ENCODE peak calls at places on chromosomes 1 and 21, in six cellular contexts. F is BE2C, H is upper lobe of right lung, Z is tibial nerve, A is tibial artery, I is ascending aorta. B is an unnamed sample.
A peak's percentile ranks its signal among the peaks of the same experiment; 100 is the strongest.

GRCh38 chr1:211549092-211549749 is 29.7 kb downstream of the SLC30A1 start:
- DNase-seq in Z (no peak), F (no peak), I (peak; percentile 78), A (peak; percentile 39), H (no peak), B (no peak)

GRCh38 chr1:228650141-228650540 is 85.1 kb upstream of the RHOU start:
- DNase-seq in I (no peak), A (no peak), H (no peak), Z (no peak), F (no peak), B (no peak)

GRCh38 chr1:151006331-151007052 is at the start of gene MINDY1:
- DNase-seq in Z (peak; percentile 54), I (peak; percentile 85), H (peak; percentile 79), A (peak; percentile 82), F (peak; percentile 80), B (peak; percentile 76)

GRCh38 chr1:156608981-156609380 is 7.7 kb upstream of the GPATCH4 start:
- DNase-seq in Z (no peak), A (no peak), F (peak; percentile 71), I (no peak), H (peak; percentile 52), B (no peak)

GRCh38 chr1:21225065-21225464 is 48.4 kb upstream of the EIF4G3 start:
- DNase-seq in Z (no peak), A (no peak), H (no peak), F (no peak), I (no peak), B (no peak)

GRCh38 chr1:67053535-67053784 is 488 bp downstream of the SLC35D1 start:
- DNase-seq in F (peak; percentile 40), H (peak; percentile 80), I (peak; percentile 79), A (peak; percentile 42), Z (no peak), B (peak; percentile 69)

GRCh38 chr1:45545019-45545493 is 5.6 kb upstream of the AKR1A1 start:
- DNase-seq in Z (no peak), I (no peak), A (no peak), F (no peak), H (no peak), B (no peak)

GRCh38 chr1:220575718-220576497 is 48.0 kb downstream of the MARK1 start:
- DNase-seq in Z (no peak), I (no peak), H (no peak), A (no peak), F (no peak), B (no peak)

GRCh38 chr1:45097944-45098343 is 85.9 kb downstream of the UROD start:
- DNase-seq in H (no peak), Z (no peak), I (no peak), F (no peak), A (no peak), B (no peak)

GRCh38 chr1:248686815-248687214 is 15.8 kb downstream of the OR14I1 start:
- DNase-seq in I (no peak), F (no peak), A (no peak), Z (no peak), H (no peak), B (no peak)

GRCh38 chr1:63269571-63269970 is 52.8 kb upstream of the FOXD3 start:
- DNase-seq in F (no peak), A (no peak), H (no peak), I (no peak), Z (no peak), B (no peak)

GRCh38 chr1:80363689-80364475 is 1357.4 kb upstream of the ADGRL4 start:
- DNase-seq in H (no peak), A (no peak), Z (no peak), F (no peak), I (no peak), B (no peak)

GRCh38 chr1:78102082-78102481 is 56.3 kb downstream of the GIPC2 start:
- DNase-seq in A (no peak), H (no peak), F (no peak), Z (no peak), I (no peak), B (no peak)

GRCh38 chr1:34113887-34114286 is 51.1 kb downstream of the CSMD2 start:
- DNase-seq in F (no peak), H (no peak), Z (no peak), I (no peak), A (no peak), B (no peak)

GRCh38 chr1:12132078-12132477 is 34.7 kb upstream of the TNFRSF1B start:
- DNase-seq in H (no peak), F (no peak), I (no peak), Z (peak; percentile 41), A (peak; percentile 51), B (no peak)

GRCh38 chr1:237927198-237927597 is 36.5 kb upstream of the ZP4 start:
- DNase-seq in Z (no peak), I (no peak), H (no peak), F (no peak), A (no peak), B (no peak)

GRCh38 chr1:237901284-237901870 is 10.7 kb upstream of the ZP4 start:
- DNase-seq in Z (no peak), F (peak; percentile 58), H (no peak), A (no peak), I (no peak), B (no peak)

GRCh38 chr1:8439015-8439702 is 121.2 kb downstream of the SLC45A1 start:
- DNase-seq in F (peak; percentile 72), Z (peak; percentile 67), A (peak; percentile 87), H (peak; percentile 86), I (peak; percentile 91), B (peak; percentile 90)

GRCh38 chr1:201709564-201710295 is 119.2 kb upstream of the IPO9 start:
- DNase-seq in I (peak; percentile 86), A (peak; percentile 78), F (peak; percentile 84), H (peak; percentile 87), Z (peak; percentile 55), B (peak; percentile 80)

GRCh38 chr1:243974451-243975292 is 76.4 kb upstream of the ZBTB18 start:
- DNase-seq in A (no peak), Z (no peak), H (no peak), I (no peak), F (peak; percentile 97), B (no peak)

GRCh38 chr1:97599447-97599846 is 321.4 kb downstream of the DPYD start:
- DNase-seq in A (no peak), F (no peak), I (no peak), H (no peak), Z (no peak), B (no peak)

GRCh38 chr1:213245270-213245669 is 194.2 kb downstream of the RPS6KC1 start:
- DNase-seq in H (no peak), F (no peak), Z (no peak), A (no peak), I (no peak), B (no peak)

GRCh38 chr1:19096036-19096833 is 113.8 kb downstream of the UBR4 start:
- DNase-seq in F (peak; percentile 13), A (no peak), Z (no peak), I (no peak), H (no peak), B (peak; percentile 47)

GRCh38 chr1:213783898-213784297 is 203.9 kb upstream of the PROX1 start:
- DNase-seq in F (no peak), Z (no peak), I (no peak), H (no peak), A (no peak), B (no peak)

GRCh38 chr1:209106237-209106741 is 477.2 kb upstream of the CAMK1G start:
- DNase-seq in H (no peak), Z (no peak), A (no peak), F (peak; percentile 62), I (no peak), B (no peak)

GRCh38 chr1:23422955-23423354 is 1.6 kb downstream of the TCEA3 start:
- DNase-seq in H (no peak), A (no peak), F (no peak), I (no peak), Z (no peak), B (no peak)
- H3K4me3 ChIP-seq in H (peak overlapping the region; percentile 68), A (peak overlapping the region; percentile 68), F (no peak overlapping the region), I (peak overlapping the region; percentile 91), Z (peak overlapping the region; percentile 57), B (peak overlapping the region; percentile 80)

GRCh38 chr21:25934130-25934529 is 199.4 kb downstream of the GABPA start:
- DNase-seq in I (no peak), F (no peak), Z (no peak), A (no peak), H (no peak), B (no peak)
- H3K4me1 ChIP-seq in I (peaks cover 49% of the 10 kb centered on the region), F (peaks cover 7% of the 10 kb centered on the region), Z (no peaks in the 10 kb centered on the region), A (no peaks in the 10 kb centered on the region), H (peaks cover 6% of the 10 kb centered on the region), B (peaks cover 43% of the 10 kb centered on the region)

DNA sequence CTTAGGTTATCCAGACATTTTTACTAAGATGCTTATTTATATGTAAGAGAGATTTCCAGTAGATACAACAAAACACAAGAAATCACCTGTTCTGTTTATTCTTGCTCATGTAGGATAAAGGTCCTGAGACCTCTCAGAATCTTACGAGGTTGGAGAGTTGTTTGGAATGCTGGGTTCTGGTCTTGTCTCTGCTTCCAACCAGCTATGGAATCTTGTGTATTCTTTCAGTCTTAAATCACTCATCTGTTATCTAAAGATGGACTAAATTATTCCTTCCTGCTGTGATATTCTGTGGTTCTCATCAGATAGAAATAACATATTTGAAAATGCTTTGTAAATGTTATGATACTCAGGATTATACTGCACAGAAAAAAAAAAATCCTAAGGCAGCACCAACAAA is 21.3 kb downstream of the GNAT2 start:
- DNase-seq in Z (no peak), A (no peak), F (no peak), H (no peak), I (no peak), B (no peak)
- H3K4me3 ChIP-seq in Z (no peak overlapping the region), A (no peak overlapping the region), F (no peak overlapping the region), H (no peak overlapping the region), I (no peak overlapping the region), B (no peak overlapping the region)

GRCh38 chr1:23475641-23476040 is 8.3 kb downstream of the ASAP3 start:
- DNase-seq in Z (no peak), I (no peak), H (no peak), F (no peak), A (no peak), B (no peak)

GRCh38 chr1:23475134-23475628 is 8.8 kb downstream of the ASAP3 start:
- DNase-seq in A (no peak), F (no peak), H (no peak), Z (no peak), I (no peak), B (no peak)

GRCh38 chr1:23480187-23481025 is 3.6 kb downstream of the ASAP3 start:
- DNase-seq in H (no peak), F (no peak), A (no peak), Z (no peak), I (no peak), B (no peak)

GRCh38 chr1:23478896-23479790 is 4.8 kb downstream of the ASAP3 start:
- DNase-seq in Z (peak; percentile 76), A (peak; percentile 87), F (no peak), H (peak; percentile 87), I (peak; percentile 88), B (peak; percentile 88)

DNA sequence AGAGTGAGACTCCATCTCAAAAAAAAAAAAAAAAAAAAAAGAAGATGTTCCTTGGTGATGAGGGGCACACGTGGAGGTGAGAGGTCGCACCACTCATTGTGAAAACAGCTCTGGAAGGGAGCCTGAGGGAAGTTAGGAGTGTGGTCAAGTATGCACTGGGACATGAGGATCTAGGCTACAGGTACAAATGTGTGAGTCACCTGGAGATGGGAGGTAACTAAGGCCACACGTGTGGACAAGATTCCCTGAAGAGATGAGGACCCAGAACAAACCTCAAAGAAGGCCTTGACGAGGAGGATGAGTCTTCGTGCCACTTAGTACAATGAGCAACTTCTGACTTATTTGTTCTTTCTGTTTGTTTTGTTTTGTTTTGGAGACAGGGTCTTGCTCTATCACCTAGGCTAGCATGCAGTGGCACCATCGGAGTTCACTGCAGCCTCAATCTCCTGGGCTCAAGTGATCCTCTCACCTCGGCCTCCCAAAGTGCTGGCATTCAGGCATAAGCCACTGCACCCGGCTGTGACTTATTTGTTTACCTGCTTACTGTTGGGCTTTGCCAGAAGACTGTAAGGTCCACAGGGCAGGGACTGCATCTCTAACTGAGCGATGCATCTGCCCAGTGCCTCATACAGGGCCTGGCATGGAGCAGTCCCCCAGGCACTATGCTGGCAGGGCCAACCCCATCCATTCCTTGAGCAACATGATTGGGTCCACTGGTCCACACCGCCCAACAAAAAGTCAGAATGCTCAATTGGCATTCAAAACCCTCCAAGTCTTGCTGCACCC is 6.4 kb downstream of the ASAP3 start:
- DNase-seq in Z (no peak), A (no peak), I (no peak), H (no peak), F (no peak), B (no peak)
- H3K4me1 ChIP-seq in Z (no peaks in the 10 kb centered on the region), A (no peaks in the 10 kb centered on the region), I (peaks cover 36% of the 10 kb centered on the region), H (peaks cover 21% of the 10 kb centered on the region), F (no peaks in the 10 kb centered on the region), B (peaks cover 65% of the 10 kb centered on the region)